ENCODE peak calls at places on chromosomes 3 and 15, in nine cellular contexts. One of them, this sample, is unnamed.
A peak's percentile ranks its signal among the peaks of the same experiment; 100 is the strongest.

GRCh38 chr3:64047214-64047613 is 23.9 kb upstream of the PSMD6 start:
- DNase-seq in right cardiac atrium: no peak
- DNase-seq in A673: peak; percentile 31
- DNase-seq in tibial nerve: no peak
- DNase-seq in HepG2: no peak
- DNase-seq in pancreas: no peak
- DNase-seq in CD8-positive, alpha-beta T cell: no peak
- DNase-seq in coronary artery: no peak
- DNase-seq in PC-3: no peak
- DNase-seq in this sample: no peak

GRCh38 chr3:98171066-98171465 is 4.6 kb downstream of the OR5H15 start:
- DNase-seq in right cardiac atrium: no peak
- DNase-seq in A673: no peak
- DNase-seq in tibial nerve: no peak
- DNase-seq in HepG2: no peak
- DNase-seq in pancreas: no peak
- DNase-seq in CD8-positive, alpha-beta T cell: no peak
- DNase-seq in coronary artery: no peak
- DNase-seq in PC-3: no peak
- DNase-seq in this sample: no peak

GRCh38 chr15:85689729-85690128 is 105.0 kb downstream of the KLHL25 start:
- DNase-seq in right cardiac atrium: peak; percentile 77
- DNase-seq in A673: peak; percentile 61
- DNase-seq in tibial nerve: no peak
- DNase-seq in HepG2: no peak
- DNase-seq in pancreas: no peak
- DNase-seq in CD8-positive, alpha-beta T cell: peak; percentile 81
- DNase-seq in coronary artery: no peak
- DNase-seq in PC-3: no peak
- DNase-seq in this sample: peak; percentile 20

GRCh38 chr3:48157215-48157840 is 30.9 kb downstream of the CDC25A start:
- DNase-seq in right cardiac atrium: no peak
- DNase-seq in A673: no peak
- DNase-seq in tibial nerve: no peak
- DNase-seq in HepG2: no peak
- DNase-seq in pancreas: no peak
- DNase-seq in CD8-positive, alpha-beta T cell: no peak
- DNase-seq in coronary artery: no peak
- DNase-seq in PC-3: peak; percentile 87
- DNase-seq in this sample: no peak

GRCh38 chr3:33424606-33425453 is 15.4 kb downstream of the UBP1 start:
- DNase-seq in right cardiac atrium: no peak
- DNase-seq in A673: peak; percentile 11
- DNase-seq in tibial nerve: no peak
- DNase-seq in HepG2: no peak
- DNase-seq in pancreas: no peak
- DNase-seq in CD8-positive, alpha-beta T cell: no peak
- DNase-seq in coronary artery: no peak
- DNase-seq in PC-3: no peak
- DNase-seq in this sample: no peak

GRCh38 chr3:24496529-24497482 is 2.2 kb upstream of the THRB start:
- DNase-seq in right cardiac atrium: peak; percentile 91
- DNase-seq in A673: peak; percentile 61
- DNase-seq in tibial nerve: peak; percentile 39
- DNase-seq in HepG2: peak; percentile 82
- DNase-seq in pancreas: peak; percentile 86
- DNase-seq in CD8-positive, alpha-beta T cell: no peak
- DNase-seq in coronary artery: peak; percentile 91
- DNase-seq in PC-3: peak; percentile 68
- DNase-seq in this sample: peak; percentile 3

GRCh38 chr3:139564290-139564861 is 24.8 kb upstream of the RBP1 start:
- DNase-seq in right cardiac atrium: no peak
- DNase-seq in A673: peak; percentile 73
- DNase-seq in tibial nerve: no peak
- DNase-seq in HepG2: no peak
- DNase-seq in pancreas: no peak
- DNase-seq in CD8-positive, alpha-beta T cell: no peak
- DNase-seq in coronary artery: no peak
- DNase-seq in PC-3: no peak
- DNase-seq in this sample: no peak

GRCh38 chr15:29970402-29970695 is 112.4 kb upstream of the GOLGA8J start:
- DNase-seq in right cardiac atrium: no peak
- DNase-seq in A673: no peak
- DNase-seq in tibial nerve: no peak
- DNase-seq in HepG2: peak; percentile 15
- DNase-seq in pancreas: no peak
- DNase-seq in CD8-positive, alpha-beta T cell: no peak
- DNase-seq in coronary artery: no peak
- DNase-seq in PC-3: peak; percentile 63
- DNase-seq in this sample: no peak

DNA sequence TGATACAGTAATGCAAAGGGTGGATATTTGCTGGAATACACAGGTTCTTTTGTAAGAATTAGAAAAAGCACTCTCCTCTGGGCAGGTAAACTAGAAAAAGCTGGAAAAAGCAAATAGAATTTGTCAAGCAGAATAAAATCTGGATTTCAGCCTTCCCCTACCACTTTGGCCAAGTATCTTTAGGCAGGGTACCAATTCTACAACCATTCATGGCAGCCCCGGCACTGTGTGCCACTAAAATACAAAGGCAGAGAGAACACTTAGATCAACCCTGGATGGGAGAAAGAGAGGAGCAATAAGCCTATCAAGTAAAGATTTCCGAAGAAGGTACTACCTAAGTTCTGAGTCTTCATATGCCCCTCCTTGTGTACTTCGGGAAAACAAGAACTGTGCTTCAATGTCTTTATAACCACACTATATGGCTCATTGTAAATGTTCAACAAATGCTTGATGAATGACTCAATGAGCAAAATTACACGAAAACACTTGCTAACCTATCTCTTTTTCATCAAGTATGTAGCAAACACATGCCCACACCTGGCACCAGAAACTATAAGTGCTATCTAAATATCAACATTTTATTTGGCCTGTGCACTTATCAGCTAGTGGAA is 20.8 kb downstream of the STAG1 start:
- DNase-seq in right cardiac atrium: no peak
- DNase-seq in A673: no peak
- DNase-seq in tibial nerve: no peak
- DNase-seq in HepG2: no peak
- DNase-seq in pancreas: no peak
- DNase-seq in CD8-positive, alpha-beta T cell: no peak
- DNase-seq in coronary artery: no peak
- DNase-seq in PC-3: peak; percentile 9
- DNase-seq in this sample: no peak
- H3K27ac ChIP-seq in right cardiac atrium: no peak overlapping the region
- H3K27ac ChIP-seq in A673: no peak overlapping the region
- H3K27ac ChIP-seq in tibial nerve: no peak overlapping the region
- H3K27ac ChIP-seq in HepG2: peak overlapping the region; percentile 20
- H3K27ac ChIP-seq in pancreas: no peak overlapping the region
- H3K27ac ChIP-seq in CD8-positive, alpha-beta T cell: no peak overlapping the region
- H3K27ac ChIP-seq in coronary artery: no peak overlapping the region
- H3K27ac ChIP-seq in PC-3: no peak overlapping the region
- H3K27ac ChIP-seq in this sample: peak overlapping the region; percentile 74

GRCh38 chr15:76863123-76863522 is 42.0 kb downstream of the SCAPER start:
- DNase-seq in right cardiac atrium: no peak
- DNase-seq in A673: peak; percentile 24
- DNase-seq in tibial nerve: no peak
- DNase-seq in HepG2: no peak
- DNase-seq in pancreas: no peak
- DNase-seq in CD8-positive, alpha-beta T cell: no peak
- DNase-seq in coronary artery: no peak
- DNase-seq in PC-3: no peak
- DNase-seq in this sample: no peak

GRCh38 chr15:76866008-76866407 is 39.1 kb downstream of the SCAPER start:
- DNase-seq in right cardiac atrium: peak; percentile 28
- DNase-seq in A673: no peak
- DNase-seq in tibial nerve: no peak
- DNase-seq in HepG2: no peak
- DNase-seq in pancreas: no peak
- DNase-seq in CD8-positive, alpha-beta T cell: no peak
- DNase-seq in coronary artery: no peak
- DNase-seq in PC-3: no peak
- DNase-seq in this sample: no peak

GRCh38 chr15:76866716-76867321 is 38.3 kb downstream of the SCAPER start:
- DNase-seq in right cardiac atrium: no peak
- DNase-seq in A673: peak; percentile 63
- DNase-seq in tibial nerve: no peak
- DNase-seq in HepG2: peak; percentile 34
- DNase-seq in pancreas: no peak
- DNase-seq in CD8-positive, alpha-beta T cell: no peak
- DNase-seq in coronary artery: no peak
- DNase-seq in PC-3: peak; percentile 61
- DNase-seq in this sample: no peak

GRCh38 chr15:76863693-76864092 is 41.4 kb downstream of the SCAPER start:
- DNase-seq in right cardiac atrium: no peak
- DNase-seq in A673: peak; percentile 12
- DNase-seq in tibial nerve: no peak
- DNase-seq in HepG2: no peak
- DNase-seq in pancreas: no peak
- DNase-seq in CD8-positive, alpha-beta T cell: no peak
- DNase-seq in coronary artery: no peak
- DNase-seq in PC-3: no peak
- DNase-seq in this sample: no peak

DNA sequence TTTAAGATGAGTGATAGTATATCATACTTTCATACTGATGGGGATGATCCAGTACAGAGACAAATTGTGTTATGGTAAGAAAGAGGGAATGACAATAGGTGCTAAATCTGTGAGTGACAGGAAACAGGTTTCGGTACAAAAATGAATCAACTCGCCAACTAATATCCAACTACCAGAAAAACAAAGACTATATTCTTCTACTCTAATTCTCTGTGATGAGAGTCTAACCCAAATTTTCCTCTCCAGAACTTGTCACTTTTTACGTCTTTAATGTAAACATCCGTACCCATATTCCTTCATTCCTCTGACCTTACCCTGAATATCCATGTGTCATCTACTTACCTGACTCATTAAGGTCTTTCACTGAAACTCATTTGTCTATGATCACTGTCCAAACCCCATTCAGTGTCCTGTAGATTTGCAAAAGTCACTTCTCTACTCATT is 39.6 kb downstream of the SCAPER start:
- DNase-seq in right cardiac atrium: no peak
- DNase-seq in A673: no peak
- DNase-seq in tibial nerve: no peak
- DNase-seq in HepG2: no peak
- DNase-seq in pancreas: no peak
- DNase-seq in CD8-positive, alpha-beta T cell: no peak
- DNase-seq in coronary artery: no peak
- DNase-seq in PC-3: no peak
- DNase-seq in this sample: no peak
- H3K27ac ChIP-seq in right cardiac atrium: no peak overlapping the region
- H3K27ac ChIP-seq in A673: no peak overlapping the region
- H3K27ac ChIP-seq in tibial nerve: no peak overlapping the region
- H3K27ac ChIP-seq in HepG2: no peak overlapping the region
- H3K27ac ChIP-seq in pancreas: no peak overlapping the region
- H3K27ac ChIP-seq in CD8-positive, alpha-beta T cell: no peak overlapping the region
- H3K27ac ChIP-seq in coronary artery: no peak overlapping the region
- H3K27ac ChIP-seq in PC-3: no peak overlapping the region
- H3K27ac ChIP-seq in this sample: no peak overlapping the region

GRCh38 chr3:62168356-62168755 is 205.0 kb downstream of the FEZF2 start:
- DNase-seq in right cardiac atrium: no peak
- DNase-seq in A673: no peak
- DNase-seq in tibial nerve: no peak
- DNase-seq in HepG2: no peak
- DNase-seq in pancreas: no peak
- DNase-seq in CD8-positive, alpha-beta T cell: no peak
- DNase-seq in coronary artery: no peak
- DNase-seq in PC-3: no peak
- DNase-seq in this sample: no peak

GRCh38 chr3:62169871-62170660 is 203.3 kb downstream of the FEZF2 start:
- DNase-seq in right cardiac atrium: no peak
- DNase-seq in A673: peak; percentile 20
- DNase-seq in tibial nerve: no peak
- DNase-seq in HepG2: no peak
- DNase-seq in pancreas: no peak
- DNase-seq in CD8-positive, alpha-beta T cell: no peak
- DNase-seq in coronary artery: no peak
- DNase-seq in PC-3: no peak
- DNase-seq in this sample: no peak

GRCh38 chr3:62164196-62164595 is 209.2 kb downstream of the FEZF2 start:
- DNase-seq in right cardiac atrium: no peak
- DNase-seq in A673: no peak
- DNase-seq in tibial nerve: no peak
- DNase-seq in HepG2: no peak
- DNase-seq in pancreas: no peak
- DNase-seq in CD8-positive, alpha-beta T cell: no peak
- DNase-seq in coronary artery: no peak
- DNase-seq in PC-3: no peak
- DNase-seq in this sample: no peak

GRCh38 chr3:62164746-62165145 is 208.6 kb downstream of the FEZF2 start:
- DNase-seq in right cardiac atrium: no peak
- DNase-seq in A673: no peak
- DNase-seq in tibial nerve: no peak
- DNase-seq in HepG2: no peak
- DNase-seq in pancreas: no peak
- DNase-seq in CD8-positive, alpha-beta T cell: no peak
- DNase-seq in coronary artery: no peak
- DNase-seq in PC-3: no peak
- DNase-seq in this sample: no peak

GRCh38 chr3:62167566-62168262 is 205.6 kb downstream of the FEZF2 start:
- DNase-seq in right cardiac atrium: no peak
- DNase-seq in A673: no peak
- DNase-seq in tibial nerve: no peak
- DNase-seq in HepG2: no peak
- DNase-seq in pancreas: no peak
- DNase-seq in CD8-positive, alpha-beta T cell: no peak
- DNase-seq in coronary artery: no peak
- DNase-seq in PC-3: no peak
- DNase-seq in this sample: no peak
- H3K27ac ChIP-seq in right cardiac atrium: no peak overlapping the region
- H3K27ac ChIP-seq in A673: no peak overlapping the region
- H3K27ac ChIP-seq in tibial nerve: no peak overlapping the region
- H3K27ac ChIP-seq in HepG2: no peak overlapping the region
- H3K27ac ChIP-seq in pancreas: no peak overlapping the region
- H3K27ac ChIP-seq in CD8-positive, alpha-beta T cell: no peak overlapping the region
- H3K27ac ChIP-seq in coronary artery: peak overlapping the region; percentile 21
- H3K27ac ChIP-seq in PC-3: no peak overlapping the region
- H3K27ac ChIP-seq in this sample: no peak overlapping the region

DNA sequence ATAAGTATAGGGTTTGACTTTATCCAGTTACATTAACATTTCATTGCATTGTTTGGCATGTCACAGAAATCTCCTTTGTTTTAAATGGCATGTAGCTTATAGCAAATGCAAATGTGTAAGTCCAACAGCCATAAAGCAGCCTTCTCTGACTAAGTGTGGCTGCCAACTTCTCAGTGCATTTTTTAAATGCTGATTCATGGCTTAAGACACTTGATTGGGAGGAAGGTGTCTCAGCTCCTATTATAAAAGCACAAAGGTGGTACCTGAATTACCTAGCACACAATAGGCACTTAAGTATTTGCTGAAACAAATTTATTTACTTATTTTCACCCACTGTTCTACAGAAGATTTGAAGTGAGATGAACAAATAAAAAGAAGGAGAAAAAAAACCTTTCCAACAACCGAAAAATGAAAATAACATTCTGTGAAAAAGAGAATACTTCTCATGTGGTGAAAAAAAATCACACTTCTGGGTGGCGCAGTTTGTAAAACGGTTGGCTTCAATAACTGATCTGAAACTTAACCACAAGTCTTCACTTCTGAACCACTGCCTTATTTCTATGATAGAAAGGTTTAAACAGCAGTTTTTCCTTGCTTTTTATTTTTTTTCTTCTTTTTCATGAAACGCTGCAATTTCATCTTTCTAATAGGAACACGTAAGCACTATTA is 105.5 kb upstream of the ICE2 start:
- DNase-seq in right cardiac atrium: no peak
- DNase-seq in A673: no peak
- DNase-seq in tibial nerve: no peak
- DNase-seq in HepG2: no peak
- DNase-seq in pancreas: no peak
- DNase-seq in CD8-positive, alpha-beta T cell: no peak
- DNase-seq in coronary artery: no peak
- DNase-seq in PC-3: no peak
- DNase-seq in this sample: no peak
- H3K27ac ChIP-seq in right cardiac atrium: no peak overlapping the region
- H3K27ac ChIP-seq in A673: no peak overlapping the region
- H3K27ac ChIP-seq in tibial nerve: no peak overlapping the region
- H3K27ac ChIP-seq in HepG2: no peak overlapping the region
- H3K27ac ChIP-seq in pancreas: no peak overlapping the region
- H3K27ac ChIP-seq in CD8-positive, alpha-beta T cell: peak overlapping the region; percentile 22
- H3K27ac ChIP-seq in coronary artery: no peak overlapping the region
- H3K27ac ChIP-seq in PC-3: no peak overlapping the region
- H3K27ac ChIP-seq in this sample: no peak overlapping the region

This sample was measured in caudate nucleus.